ENCODE peak calls at places on chromosomes 4 and X, in four cellular contexts. Z is DMS 273 treated with DMSO at 0.1 percent for 48 hours, X is NCI-H1092 treated with DMSO at 0.1 percent for 48 hours, A is DMS79 treated with DMSO at 0.1 percent for 48 hours. O is an unnamed sample.
A peak's percentile ranks its signal among the peaks of the same experiment; 100 is the strongest.

GRCh38 chr4:98092833-98093439 is 50.3 kb downstream of the STPG2 start:
- DNase-seq in A (no peak), X (no peak), Z (no peak), O (no peak)

GRCh38 chr4:26736621-26737020 is 124.0 kb upstream of the STIM2 start:
- DNase-seq in Z (no peak), X (no peak), A (no peak), O (no peak)

GRCh38 chrX:131405497-131405896 is 116.4 kb upstream of the IGSF1 start:
- DNase-seq in A (no peak), Z (no peak), X (no peak), O (no peak)

GRCh38 chrX:96619588-96619987 is 65.1 kb upstream of the DIAPH2 start:
- DNase-seq in Z (no peak), A (no peak), X (no peak), O (no peak)

GRCh38 chr4:61248705-61249104 is 48.6 kb downstream of the ADGRL3 start:
- DNase-seq in A (no peak), Z (no peak), X (no peak), O (no peak)

GRCh38 chr4:9870165-9870564 is 88.7 kb downstream of the DRD5 start:
- DNase-seq in Z (no peak), A (no peak), X (no peak), O (no peak)

GRCh38 chr4:151415978-151416377 is 7.0 kb downstream of the FHIP1A start:
- DNase-seq in Z (no peak), X (no peak), A (no peak), O (no peak)

GRCh38 chr4:6199344-6199921 is 916 bp downstream of the JAKMIP1 start:
- DNase-seq in A (no peak), X (no peak), Z (no peak), O (no peak)

GRCh38 chr4:7390906-7391636 is 43.7 kb downstream of the PSAPL1 start:
- DNase-seq in Z (no peak), X (no peak), A (no peak), O (peak; percentile 13)

GRCh38 chr4:173264245-173264959 is 69.8 kb downstream of the HMGB2 start:
- DNase-seq in Z (peak; percentile 39), A (peak; percentile 74), X (peak; percentile 77), O (no peak)

GRCh38 chrX:23666282-23666681 is 1.0 kb upstream of the PRDX4 start:
- DNase-seq in A (no peak), Z (no peak), X (no peak), O (no peak)

GRCh38 chr4:36363024-36363423 is 81.6 kb downstream of the DTHD1 start:
- DNase-seq in A (no peak), X (no peak), Z (no peak), O (no peak)

GRCh38 chr4:107453231-107453630 is 266.8 kb downstream of the PAPSS1 start:
- DNase-seq in Z (no peak), A (no peak), X (no peak), O (no peak)

O was measured in H9.